ENCODE peak calls at places on chromosome 1, in ten cellular contexts. M is A673, Q is NCI-H774, P is lung microvascular endothelial cell, T is AG08395, V is NCI-H146, U is NCI-H510A treated with DMSO at 0.1 percent for 48 hours, Z is anterior cingulate cortex, J is T-cell, L is NCI-H1417. R is an unnamed sample.

GRCh38 chr1:168365719-168366474 is 85.2 kb downstream of the TBX19 start:
- DNase-seq in M (no peak), Q (no peak), P (no peak), T (no peak), V (no peak), U (no peak), Z (no peak), J (no peak), L (peak), R (no peak)

GRCh38 chr1:230375795-230376194 is 50.3 kb downstream of the PGBD5 start:
- DNase-seq in M (no peak), Q (peak), P (no peak), T (no peak), V (no peak), U (no peak), Z (peak), J (no peak), L (peak), R (peak)

GRCh38 chr1:234260578-234260977 is 112.7 kb upstream of the COA6 start:
- DNase-seq in M (peak), Q (no peak), P (peak), T (no peak), V (no peak), U (no peak), Z (no peak), J (no peak), L (no peak), R (no peak)

GRCh38 chr1:109184657-109185056 is 29.1 kb upstream of the SARS1 start:
- DNase-seq in M (no peak), Q (no peak), P (no peak), T (no peak), V (no peak), U (peak), Z (no peak), J (no peak), L (no peak), R (no peak)

GRCh38 chr1:94425821-94426484 is 7.8 kb downstream of the ABCD3 start:
- DNase-seq in M (no peak), Q (peak), P (no peak), T (no peak), V (peak), U (peak), Z (no peak), J (no peak), L (peak), R (no peak)

GRCh38 chr1:56473582-56474270 is 105.6 kb downstream of the PLPP3 start:
- DNase-seq in M (no peak), Q (no peak), P (no peak), T (peak), V (no peak), U (no peak), Z (no peak), J (no peak), L (no peak), R (no peak)

GRCh38 chr1:21944261-21945074 is 7.4 kb upstream of the HSPG2 start:
- DNase-seq in M (no peak), Q (no peak), P (peak), T (no peak), V (no peak), U (no peak), Z (no peak), J (no peak), L (no peak), R (no peak)

GRCh38 chr1:17540255-17541001 is 930 bp downstream of the ARHGEF10L start:
- DNase-seq in M (no peak), Q (no peak), P (no peak), T (peak), V (peak), U (peak), Z (no peak), J (no peak), L (peak), R (peak)

GRCh38 chr1:42940851-42941639 is 17.6 kb downstream of the SLC2A1 start:
- DNase-seq in M (peak), Q (no peak), P (peak), T (peak), V (no peak), U (peak), Z (no peak), J (no peak), L (no peak), R (no peak)

GRCh38 chr1:201756411-201756810 is 72.5 kb upstream of the IPO9 start:
- DNase-seq in M (peak), Q (no peak), P (no peak), T (peak), V (no peak), U (no peak), Z (no peak), J (no peak), L (no peak), R (no peak)

GRCh38 chr1:241521718-241522117 is 2.2 kb upstream of the FH start:
- DNase-seq in M (no peak), Q (no peak), P (no peak), T (no peak), V (no peak), U (no peak), Z (no peak), J (no peak), L (no peak), R (no peak)

GRCh38 chr1:93463960-93464359 is 16.0 kb downstream of the FNBP1L start:
- DNase-seq in M (no peak), Q (no peak), P (no peak), T (no peak), V (no peak), U (no peak), Z (no peak), J (no peak), L (no peak), R (no peak)

GRCh38 chr1:165629848-165630628 is 996 bp upstream of the MGST3 start:
- DNase-seq in M (no peak), Q (peak), P (peak), T (no peak), V (peak), U (peak), Z (peak), J (no peak), L (peak), R (no peak)

GRCh38 chr1:15610167-15610566 is 7.1 kb upstream of the DDI2 start:
- DNase-seq in M (no peak), Q (peak), P (no peak), T (no peak), V (no peak), U (peak), Z (no peak), J (no peak), L (no peak), R (no peak)

GRCh38 chr1:178931843-178932551 is 61.1 kb upstream of the ANGPTL1 start:
- DNase-seq in M (peak), Q (no peak), P (peak), T (peak), V (no peak), U (no peak), Z (no peak), J (no peak), L (no peak), R (no peak)

GRCh38 chr1:204091066-204091465 is 18.2 kb downstream of the SOX13 start:
- DNase-seq in M (no peak), Q (no peak), P (no peak), T (no peak), V (no peak), U (no peak), Z (no peak), J (no peak), L (no peak), R (no peak)

GRCh38 chr1:17892851-17893250 is 137.7 kb downstream of the ACTL8 start:
- DNase-seq in M (no peak), Q (no peak), P (no peak), T (no peak), V (no peak), U (no peak), Z (no peak), J (no peak), L (no peak), R (no peak)

GRCh38 chr1:85278853-85279314 is 2.5 kb upstream of the BCL10 start:
- DNase-seq in M (peak), Q (no peak), P (peak), T (peak), V (no peak), U (no peak), Z (no peak), J (no peak), L (no peak), R (no peak)

GRCh38 chr1:43312638-43313515 is 12.1 kb downstream of the TIE1 start:
- DNase-seq in M (no peak), Q (no peak), P (no peak), T (no peak), V (no peak), U (no peak), Z (no peak), J (no peak), L (no peak), R (no peak)

GRCh38 chr1:7420098-7420445 is 351.0 kb upstream of the VAMP3 start:
- DNase-seq in M (no peak), Q (no peak), P (no peak), T (no peak), V (no peak), U (no peak), Z (no peak), J (no peak), L (no peak), R (no peak)

GRCh38 chr1:227996187-227996950 is 10.4 kb upstream of the WNT3A start:
- DNase-seq in M (no peak), Q (no peak), P (no peak), T (no peak), V (no peak), U (no peak), Z (no peak), J (no peak), L (no peak), R (no peak)

GRCh38 chr1:94335950-94336349 is 82.2 kb upstream of the ABCD3 start:
- DNase-seq in M (peak), Q (peak), P (peak), T (peak), V (peak), U (peak), Z (peak), J (peak), L (peak), R (peak)

GRCh38 chr1:239722080-239722479 is 335.7 kb downstream of the CHRM3 start:
- DNase-seq in M (no peak), Q (no peak), P (no peak), T (no peak), V (no peak), U (no peak), Z (no peak), J (no peak), L (no peak), R (no peak)

GRCh38 chr1:108512239-108513071 is 47.4 kb upstream of the EEIG2 start:
- DNase-seq in M (peak), Q (peak), P (peak), T (peak), V (no peak), U (peak), Z (no peak), J (no peak), L (peak), R (no peak)

GRCh38 chr1:20361401-20361800 is 70.7 kb downstream of the VWA5B1 start:
- DNase-seq in M (no peak), Q (no peak), P (no peak), T (no peak), V (no peak), U (no peak), Z (no peak), J (no peak), L (no peak), R (no peak)

GRCh38 chr1:177103005-177103404 is 61.5 kb downstream of the ASTN1 start:
- DNase-seq in M (no peak), Q (no peak), P (no peak), T (no peak), V (no peak), U (no peak), Z (no peak), J (no peak), L (no peak), R (no peak)

GRCh38 chr1:32773018-32773763 is 44.0 kb downstream of the YARS1 start:
- DNase-seq in M (peak), Q (peak), P (peak), T (peak), V (peak), U (peak), Z (peak), J (peak), L (peak), R (peak)

GRCh38 chr1:68255301-68255700 is 23.0 kb upstream of the WLS start:
- DNase-seq in M (no peak), Q (no peak), P (no peak), T (no peak), V (no peak), U (no peak), Z (no peak), J (no peak), L (no peak), R (no peak)

GRCh38 chr1:52697795-52698674 is at the start of gene COA7:
- DNase-seq in M (peak), Q (peak), P (peak), T (peak), V (peak), U (peak), Z (peak), J (peak), L (peak), R (peak)

GRCh38 chr1:184975208-184975875 is 1.0 kb upstream of the NIBAN1 start:
- DNase-seq in M (no peak), Q (no peak), P (no peak), T (no peak), V (no peak), U (no peak), Z (no peak), J (no peak), L (no peak), R (no peak)

GRCh38 chr1:165842363-165843129 is 15.1 kb downstream of the UCK2 start:
- DNase-seq in M (peak), Q (peak), P (peak), T (peak), V (no peak), U (peak), Z (no peak), J (no peak), L (peak), R (no peak)

GRCh38 chr1:1166642-1167415 is 6.9 kb upstream of the TTLL10 start:
- DNase-seq in M (no peak), Q (no peak), P (no peak), T (no peak), V (no peak), U (no peak), Z (no peak), J (no peak), L (no peak), R (no peak)

GRCh38 chr1:117635805-117636204 is 30.0 kb downstream of the TENT5C start:
- DNase-seq in M (no peak), Q (no peak), P (no peak), T (no peak), V (no peak), U (no peak), Z (no peak), J (no peak), L (no peak), R (no peak)

GRCh38 chr1:17460265-17460664 is 20.8 kb upstream of the RCC2 start:
- DNase-seq in M (no peak), Q (no peak), P (no peak), T (no peak), V (no peak), U (no peak), Z (no peak), J (no peak), L (no peak), R (no peak)

GRCh38 chr1:54220004-54220811 is 20.2 kb downstream of the MRPL37 start:
- DNase-seq in M (no peak), Q (no peak), P (peak), T (peak), V (no peak), U (no peak), Z (no peak), J (no peak), L (no peak), R (no peak)

GRCh38 chr1:174428033-174428432 is 19.7 kb upstream of the GPR52 start:
- DNase-seq in M (no peak), Q (no peak), P (no peak), T (no peak), V (no peak), U (no peak), Z (no peak), J (no peak), L (no peak), R (no peak)

GRCh38 chr1:77687519-77687906 is 5.1 kb upstream of the ZZZ3 start:
- DNase-seq in M (no peak), Q (no peak), P (no peak), T (no peak), V (no peak), U (no peak), Z (no peak), J (no peak), L (no peak), R (no peak)

GRCh38 chr1:72282271-72282656 is at the start of gene NEGR1:
- DNase-seq in M (peak), Q (peak), P (peak), T (peak), V (peak), U (peak), Z (peak), J (no peak), L (peak), R (no peak)

GRCh38 chr1:162720996-162721395 is 69.5 kb upstream of the HSD17B7 start:
- DNase-seq in M (no peak), Q (no peak), P (peak), T (peak), V (no peak), U (no peak), Z (no peak), J (no peak), L (no peak), R (no peak)